ENCODE peak calls at places on chromosomes 7 and 10, in ten cellular contexts. X is NCI-H1105 treated with DMSO at 0.1 percent for 48 hours, O is HT1080, D is cortex of kidney, A is occipital lobe, I is amniotic stem cell, W is adrenal gland, L is glomerular endothelial cell, H is aorta, B is AG04449. E is an unnamed sample.

GRCh38 chr10:70540089-70540788 is 61.7 kb downstream of the PALD1 start:
- DNase-seq in O (no peak), D (no peak), L (no peak), H (no peak), A (no peak), W (no peak), B (no peak), I (no peak), X (no peak), E (peak)

GRCh38 chr7:55534916-55535636 is 37.2 kb downstream of the VOPP1 start:
- DNase-seq in A (no peak), D (no peak), W (no peak), O (no peak), B (no peak), I (no peak), X (no peak), H (no peak), L (no peak), E (no peak)

GRCh38 chr10:67268146-67268545 is 342.3 kb downstream of the LRRTM3 start:
- DNase-seq in B (no peak), X (no peak), O (no peak), A (no peak), W (no peak), I (no peak), L (no peak), H (no peak), D (no peak), E (no peak)

GRCh38 chr7:30750574-30751256 is 1.2 kb upstream of the INMT start:
- DNase-seq in H (peak), L (no peak), D (no peak), W (peak), A (peak), B (peak), O (peak), X (no peak), I (no peak), E (no peak)

GRCh38 chr10:73899401-73899780 is 11.5 kb upstream of the PLAU start:
- DNase-seq in X (no peak), B (no peak), I (no peak), D (no peak), W (no peak), O (peak), H (no peak), A (no peak), L (no peak), E (no peak)

GRCh38 chr7:157010588-157011332 is at the start of gene MNX1:
- DNase-seq in L (no peak), X (peak), I (no peak), H (no peak), O (peak), A (no peak), W (no peak), B (no peak), D (no peak), E (peak)

GRCh38 chr7:98250789-98251188 is 1.2 kb downstream of the TECPR1 start:
- DNase-seq in O (no peak), L (no peak), B (no peak), X (peak), H (no peak), D (no peak), W (no peak), A (no peak), I (no peak), E (no peak)

GRCh38 chr7:116120839-116121238 is 89.5 kb upstream of the TES start:
- DNase-seq in I (no peak), L (no peak), O (no peak), H (no peak), X (no peak), D (no peak), B (no peak), W (no peak), A (no peak), E (no peak)

GRCh38 chr7:70598976-70599375 is 533.0 kb upstream of the GALNT17 start:
- DNase-seq in O (peak), L (no peak), W (no peak), A (no peak), I (no peak), H (no peak), X (peak), D (no peak), B (no peak), E (no peak)

GRCh38 chr7:140562921-140563600 is 77.6 kb downstream of the DENND2A start:
- DNase-seq in X (no peak), I (no peak), H (no peak), D (no peak), L (no peak), B (no peak), O (no peak), W (no peak), A (no peak), E (no peak)

GRCh38 chr7:18352339-18353255 is 143.0 kb upstream of the HDAC9 start:
- DNase-seq in H (peak), L (peak), B (peak), I (no peak), W (peak), X (peak), D (no peak), O (peak), A (no peak), E (no peak)

GRCh38 chr10:21978191-21978862 is 25.2 kb downstream of the DNAJC1 start:
- DNase-seq in D (no peak), X (no peak), B (no peak), L (no peak), O (peak), I (no peak), W (no peak), H (no peak), A (no peak), E (no peak)

GRCh38 chr10:6362879-6363278 is 160.1 kb downstream of the PFKFB3 start:
- DNase-seq in X (no peak), W (no peak), A (no peak), I (no peak), H (no peak), B (no peak), O (no peak), L (no peak), D (no peak), E (no peak)

GRCh38 chr10:95319239-95319638 is 28.4 kb upstream of the PDLIM1 start:
- DNase-seq in X (no peak), D (no peak), A (no peak), H (no peak), B (no peak), L (no peak), I (no peak), O (no peak), W (no peak), E (no peak)

GRCh38 chr10:69578508-69578991 is 5.3 kb upstream of the NEUROG3 start:
- DNase-seq in A (no peak), L (no peak), H (no peak), X (peak), I (no peak), W (no peak), D (no peak), O (no peak), B (no peak), E (no peak)

GRCh38 chr7:47496064-47496665 is 85.7 kb downstream of the TNS3 start:
- DNase-seq in L (no peak), B (no peak), D (no peak), H (no peak), I (no peak), W (no peak), X (no peak), A (no peak), O (no peak), E (no peak)

GRCh38 chr7:34260282-34260681 is 354.9 kb downstream of the BMPER start:
- DNase-seq in I (peak), L (no peak), B (peak), X (no peak), H (no peak), O (peak), A (no peak), D (no peak), W (no peak), E (no peak)

GRCh38 chr10:79069325-79070090 is 742 bp downstream of the ZMIZ1 start:
- DNase-seq in H (peak), O (no peak), W (peak), D (no peak), X (no peak), L (no peak), B (no peak), I (peak), A (no peak), E (no peak)

GRCh38 chr10:8778713-8779112 is 724.2 kb downstream of the GATA3 start:
- DNase-seq in X (no peak), D (no peak), H (no peak), I (no peak), A (no peak), O (peak), B (no peak), L (no peak), W (no peak), E (no peak)

GRCh38 chr7:131747625-131748024 is 191.2 kb upstream of the PODXL start:
- DNase-seq in D (no peak), I (no peak), A (no peak), O (no peak), B (no peak), W (no peak), X (peak), L (no peak), H (no peak), E (no peak)

GRCh38 chr10:51569467-51569866 is 129.9 kb downstream of the CSTF2T start:
- DNase-seq in A (no peak), X (no peak), D (no peak), O (no peak), I (no peak), B (no peak), L (no peak), W (no peak), H (no peak), E (no peak)

GRCh38 chr10:42754155-42755027 is 28.2 kb upstream of the BMS1 start:
- DNase-seq in D (no peak), O (no peak), W (no peak), I (no peak), L (no peak), B (no peak), X (peak), H (peak), A (no peak), E (no peak)

GRCh38 chr10:110865804-110866482 is 5.8 kb upstream of the PDCD4 start:
- DNase-seq in X (no peak), D (no peak), O (no peak), L (no peak), B (no peak), W (no peak), H (no peak), A (no peak), I (no peak), E (no peak)

GRCh38 chr10:11354823-11355222 is 256.6 kb downstream of the USP6NL start:
- DNase-seq in H (no peak), D (no peak), B (no peak), X (no peak), O (peak), W (no peak), A (no peak), I (no peak), L (no peak), E (no peak)

GRCh38 chr7:95527033-95527775 is 41.5 kb downstream of the ASB4 start:
- DNase-seq in X (peak), D (no peak), O (peak), A (peak), B (no peak), I (no peak), W (peak), L (peak), H (no peak), E (peak)

GRCh38 chr10:48340734-48341133 is 34.3 kb downstream of the MAPK8 start:
- DNase-seq in D (no peak), W (no peak), X (no peak), I (no peak), H (no peak), B (no peak), O (no peak), A (no peak), L (no peak), E (no peak)

GRCh38 chr7:94069154-94069739 is 65.1 kb upstream of the BET1 start:
- DNase-seq in O (peak), B (no peak), D (no peak), W (no peak), L (no peak), A (no peak), I (no peak), X (no peak), H (no peak), E (no peak)

GRCh38 chr7:47944536-47945260 is 3.6 kb downstream of the PKD1L1 start:
- DNase-seq in H (no peak), L (no peak), X (no peak), O (no peak), A (no peak), I (no peak), D (no peak), B (no peak), W (no peak), E (no peak)

GRCh38 chr10:114801411-114801813 is 20.2 kb upstream of the FHIP2A start:
- DNase-seq in W (no peak), O (no peak), I (no peak), D (no peak), B (no peak), H (no peak), L (no peak), A (no peak), X (no peak), E (peak)

GRCh38 chr7:116525298-116525912 is 569 bp downstream of the CAV1 start:
- DNase-seq in W (no peak), X (no peak), O (peak), A (no peak), B (no peak), D (no peak), I (no peak), L (no peak), H (peak), E (peak)

GRCh38 chr7:120505770-120506169 is 232.8 kb downstream of the KCND2 start:
- DNase-seq in H (no peak), D (no peak), L (no peak), O (no peak), X (no peak), A (no peak), W (no peak), I (no peak), B (no peak), E (no peak)

GRCh38 chr10:95133016-95133752 is 60.9 kb upstream of the ACSM6 start:
- DNase-seq in H (peak), B (peak), A (peak), I (peak), X (peak), L (peak), O (peak), W (peak), D (no peak), E (peak)

GRCh38 chr10:124906551-124907001 is 35.3 kb upstream of the ZRANB1 start:
- DNase-seq in D (no peak), L (no peak), I (peak), W (peak), X (no peak), B (peak), A (no peak), O (peak), H (peak), E (no peak)